ENCODE peak calls at places on chromosomes 16 and 17, in five cellular contexts. K is A549, T is IMR-90, R is WERI-Rb-1, Y is esophagus squamous epithelium. X is an unnamed sample.

GRCh38 chr17:40244255-40244654 is 25.2 kb downstream of the WIPF2 start:
- DNase-seq in K (no peak), R (peak), T (no peak), Y (no peak), X (no peak)

GRCh38 chr17:52828621-52829020 is 670.1 kb upstream of the CA10 start:
- DNase-seq in T (no peak), K (no peak), Y (no peak), R (no peak), X (no peak)

GRCh38 chr17:71914042-71914441 is 206.8 kb upstream of the SOX9 start:
- DNase-seq in R (no peak), K (no peak), T (no peak), Y (no peak), X (no peak)

GRCh38 chr16:67269766-67270165 is 9.6 kb upstream of the PLEKHG4 start:
- DNase-seq in Y (no peak), K (no peak), R (no peak), T (no peak), X (peak)

GRCh38 chr16:49455991-49456745 is 82.6 kb downstream of the C16orf78 start:
- DNase-seq in T (no peak), R (no peak), K (no peak), Y (no peak), X (no peak)

GRCh38 chr17:44966348-44967025 is 1.6 kb downstream of the C1QL1 start:
- DNase-seq in Y (no peak), R (no peak), T (no peak), K (no peak), X (no peak)

GRCh38 chr17:14712471-14713075 is 411.7 kb downstream of the HS3ST3B1 start:
- DNase-seq in Y (no peak), K (no peak), T (no peak), R (no peak), X (peak)

GRCh38 chr17:65926599-65926998 is 265.3 kb downstream of the CEP112 start:
- DNase-seq in K (no peak), T (no peak), Y (no peak), R (no peak), X (no peak)

GRCh38 chr16:52193441-52193840 is 353.5 kb downstream of the TOX3 start:
- DNase-seq in R (no peak), Y (no peak), T (no peak), K (no peak), X (no peak)

GRCh38 chr17:63275968-63276349 is 170.1 kb downstream of the CYB561 start:
- DNase-seq in T (no peak), R (no peak), Y (no peak), K (no peak), X (no peak)

GRCh38 chr17:42362245-42362961 is 25.8 kb downstream of the STAT3 start:
- DNase-seq in Y (no peak), R (no peak), K (no peak), T (no peak), X (peak)

GRCh38 chr17:76735006-76735405 is 2.1 kb downstream of the SRSF2 start:
- DNase-seq in K (no peak), R (no peak), T (peak), Y (no peak), X (peak)

GRCh38 chr17:78322858-78323455 is 36.9 kb downstream of the SOCS3 start:
- DNase-seq in R (no peak), Y (no peak), T (no peak), K (no peak), X (no peak)

GRCh38 chr16:70674221-70675014 is 11.4 kb downstream of the MTSS2 start:
- DNase-seq in Y (no peak), T (no peak), R (no peak), K (no peak), X (no peak)

GRCh38 chr16:71919033-71919432 is 23.7 kb downstream of the IST1 start:
- DNase-seq in Y (no peak), K (no peak), T (no peak), R (no peak), X (no peak)

GRCh38 chr16:70679653-70680494 is 6.0 kb downstream of the MTSS2 start:
- DNase-seq in Y (no peak), T (no peak), K (peak), R (no peak), X (no peak)

GRCh38 chr17:61155590-61156181 is 244.0 kb upstream of the TBX2 start:
- DNase-seq in Y (no peak), K (no peak), T (no peak), R (no peak), X (no peak)

GRCh38 chr16:83389751-83390150 is 418.0 kb upstream of the HSBP1 start:
- DNase-seq in R (no peak), Y (no peak), T (peak), K (no peak), X (no peak)

GRCh38 chr16:83393196-83393981 is 414.4 kb upstream of the HSBP1 start:
- DNase-seq in K (no peak), R (no peak), T (peak), Y (no peak), X (peak)

GRCh38 chr16:83392743-83393142 is 415.0 kb upstream of the HSBP1 start:
- DNase-seq in T (no peak), R (no peak), Y (no peak), K (no peak), X (no peak)

GRCh38 chr16:83390759-83391158 is 417.0 kb upstream of the HSBP1 start:
- DNase-seq in T (no peak), K (no peak), Y (no peak), R (no peak), X (peak)
- TF ChIP-seq CTCF in T (no peak), K (no peak), Y (no peak), R (no peak), X (no peak)

GRCh38 chr17:57459286-57459915 is 203.1 kb downstream of the MSI2 start:
- DNase-seq in R (no peak), K (peak), T (peak), Y (no peak), X (no peak)
- TF ChIP-seq CTCF in R (no peak), K (peak), T (no peak), Y (no peak), X (no peak)

DNA sequence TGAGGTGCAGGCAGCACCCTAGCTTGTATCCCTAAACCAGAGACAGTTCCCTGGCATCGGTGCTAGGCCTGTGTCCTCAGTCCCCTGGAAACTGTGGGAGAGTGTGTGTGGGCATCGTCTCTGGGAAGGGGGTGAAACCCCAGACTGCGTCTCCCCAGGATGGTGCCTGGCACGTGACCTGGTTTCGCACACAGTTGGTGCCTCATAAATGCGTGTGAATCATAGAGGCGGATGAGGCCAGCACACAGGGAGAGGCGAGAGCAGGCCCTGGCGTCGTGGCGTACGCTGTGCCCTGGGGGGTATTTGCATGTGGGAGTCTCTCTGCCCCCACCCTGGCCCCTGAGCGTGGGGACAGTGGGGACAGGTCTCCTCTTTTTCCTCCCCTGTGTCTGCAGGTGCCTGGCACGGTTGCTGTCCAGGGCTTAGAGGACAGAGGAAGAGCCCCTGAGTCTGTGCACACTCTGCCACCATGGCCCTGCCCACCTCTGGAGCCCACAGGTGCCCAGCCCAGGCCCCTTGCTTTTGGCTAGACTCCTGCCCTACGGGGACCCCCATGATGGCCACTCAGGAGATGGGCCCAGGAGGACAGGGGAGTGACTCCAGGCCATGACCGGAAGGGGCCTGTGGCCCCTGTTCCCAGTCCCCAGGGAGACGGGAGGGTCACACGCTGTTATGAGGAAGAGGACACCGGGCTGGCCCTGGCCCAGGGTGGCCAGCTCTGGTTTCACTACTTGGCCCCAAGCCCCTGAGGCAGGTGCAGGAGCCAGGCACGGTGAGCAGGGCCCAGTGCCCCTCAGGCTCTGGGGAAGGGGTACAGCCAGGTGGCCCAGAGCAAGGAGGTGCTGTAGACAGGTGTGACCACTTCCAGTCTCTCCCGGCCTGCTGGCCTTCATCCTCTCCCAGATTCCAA is 1.3 kb upstream of the FSCN2 start:
- DNase-seq in T (no peak), K (no peak), Y (no peak), R (no peak), X (no peak)
- TF ChIP-seq CTCF in T (no peak), K (no peak), Y (no peak), R (no peak), X (no peak)

DNA sequence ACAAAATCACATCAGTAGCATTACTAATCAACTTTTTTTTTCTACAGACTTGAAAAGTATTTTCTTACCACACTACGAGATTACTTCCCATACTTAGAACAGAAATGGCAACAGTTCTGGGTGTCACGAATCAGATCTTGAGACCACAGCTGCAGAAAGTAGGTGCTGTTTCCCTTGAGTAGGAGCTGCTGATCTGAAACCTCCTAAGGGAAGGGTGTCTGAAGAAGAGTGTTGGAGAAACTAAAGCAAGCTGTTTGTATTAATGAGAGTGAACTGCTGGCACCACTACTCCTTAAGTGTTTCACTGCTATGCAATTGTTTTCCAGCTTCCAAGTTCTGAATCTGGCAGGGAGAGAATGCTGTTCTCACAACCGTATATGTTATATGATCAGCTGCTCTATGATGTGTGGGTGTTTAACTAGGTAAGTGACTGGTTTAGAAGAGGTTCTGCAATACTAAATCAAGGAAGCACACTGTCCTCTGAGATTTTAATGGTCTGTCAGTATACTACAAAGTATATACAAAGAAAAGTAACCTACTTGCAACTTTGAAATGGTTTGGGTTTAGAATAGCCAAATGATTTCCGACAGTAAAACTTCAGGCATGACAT is 3.3 kb downstream of the ZNF652 start:
- DNase-seq in T (no peak), R (no peak), K (no peak), Y (no peak), X (peak)
- TF ChIP-seq CTCF in T (no peak), R (no peak), K (no peak), Y (no peak), X (no peak)

DNA sequence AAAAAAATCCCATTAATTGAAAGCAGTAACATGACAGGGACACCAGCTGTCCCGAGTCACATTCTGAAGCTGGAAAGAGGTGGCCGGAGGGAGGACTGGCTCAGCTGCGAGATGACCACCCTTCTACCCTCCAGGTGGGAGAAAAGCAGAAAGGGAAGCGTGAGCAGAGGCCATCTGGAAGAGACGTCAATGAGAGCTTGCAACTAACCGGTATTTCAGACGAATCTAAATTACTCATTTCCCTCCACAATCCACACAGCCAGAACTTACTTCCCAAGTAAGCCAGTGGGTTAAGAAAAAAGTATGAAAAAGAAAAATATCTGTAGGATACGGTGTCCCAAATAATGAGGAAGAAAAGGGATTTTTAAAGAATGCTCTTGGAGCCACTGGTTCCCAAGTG is 28.6 kb upstream of the SLC38A8 start:
- DNase-seq in Y (no peak), T (no peak), K (no peak), R (no peak), X (no peak)
- TF ChIP-seq CTCF in Y (no peak), T (no peak), K (no peak), R (no peak), X (no peak)

DNA sequence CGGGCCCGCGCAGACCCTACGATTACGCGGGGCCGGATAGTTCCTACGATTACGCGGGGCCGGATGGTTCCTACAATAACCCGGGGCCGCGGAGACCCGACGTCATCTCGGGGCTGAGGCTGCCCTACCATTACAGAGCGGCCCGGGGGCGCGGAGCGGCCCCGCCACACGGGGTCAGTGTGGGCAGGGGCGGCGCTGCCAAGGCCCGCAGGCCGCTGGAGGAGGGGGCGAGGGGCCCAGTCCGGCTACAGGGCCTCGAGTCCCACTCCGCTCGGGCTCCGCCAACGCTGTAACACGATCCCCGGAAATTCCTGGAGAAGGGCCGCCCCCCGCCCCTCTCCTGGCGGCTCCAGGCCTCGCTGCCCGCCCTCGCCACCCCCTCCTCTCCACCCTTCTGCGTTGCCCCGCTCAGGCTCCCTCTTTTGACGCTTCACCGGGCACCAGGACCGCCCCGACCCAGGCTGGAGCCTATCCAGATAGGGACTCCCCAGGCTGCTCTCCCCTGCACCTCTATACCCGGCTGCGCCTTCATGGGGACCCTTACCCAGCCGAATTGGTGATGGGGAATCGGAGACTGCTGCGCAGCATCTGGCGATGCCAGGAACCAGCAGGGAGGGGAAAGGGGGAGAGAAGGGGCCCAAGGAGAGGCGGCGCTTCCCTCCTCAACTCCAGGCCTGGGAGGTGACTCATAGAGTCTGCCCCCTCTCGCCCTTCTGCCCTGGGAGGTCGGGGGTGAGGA is at the start of gene RAB34:
- DNase-seq in T (peak), K (peak), Y (no peak), R (no peak), X (peak)
- TF ChIP-seq CTCF in T (peak), K (peak), Y (no peak), R (no peak), X (no peak)

GRCh38 chr16:77782694-77783093 is 5.7 kb upstream of the VAT1L start:
- DNase-seq in K (no peak), Y (no peak), R (peak), T (peak), X (no peak)
- TF ChIP-seq CTCF in K (no peak), Y (no peak), R (peak), T (peak), X (peak)

GRCh38 chr17:18246880-18247612 is 11.5 kb downstream of the FLII start:
- DNase-seq in R (peak), K (peak), Y (no peak), T (peak), X (peak)

GRCh38 chr17:18248811-18249210 is 9.7 kb downstream of the FLII start:
- DNase-seq in R (no peak), T (no peak), K (no peak), Y (no peak), X (no peak)

GRCh38 chr17:18250259-18250658 is 8.3 kb downstream of the FLII start:
- DNase-seq in K (no peak), Y (no peak), T (no peak), R (no peak), X (no peak)

GRCh38 chr17:18247613-18248001 is 10.9 kb downstream of the FLII start:
- DNase-seq in Y (no peak), K (no peak), R (no peak), T (no peak), X (no peak)

DNA sequence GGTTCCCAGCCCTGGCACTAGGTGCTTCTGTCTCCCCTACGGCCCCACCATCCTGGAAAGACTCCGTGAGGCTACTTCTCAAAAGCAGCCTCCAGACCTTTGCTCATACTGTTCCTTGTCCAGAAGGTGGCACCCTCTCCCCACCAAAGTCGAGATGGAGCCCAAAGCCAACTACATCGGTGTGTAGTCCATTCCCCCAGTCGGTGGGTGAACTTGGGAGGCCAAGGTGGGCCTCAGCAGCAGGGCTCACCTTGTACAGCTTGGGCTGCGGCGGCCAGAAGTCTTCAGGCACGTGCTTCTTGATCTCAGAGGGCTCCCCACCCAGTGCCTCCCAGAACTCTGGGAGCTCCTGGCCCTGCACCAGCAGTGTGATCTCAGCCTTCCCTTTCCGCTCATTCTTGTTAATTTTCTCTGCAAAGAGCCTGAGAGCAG is 10.2 kb downstream of the FLII start:
- DNase-seq in Y (no peak), K (peak), T (peak), R (peak), X (peak)
- TF ChIP-seq CTCF in Y (peak), K (peak), T (peak), R (peak), X (peak)

X was measured in foreskin fibroblast.